ENCODE peak calls at places on chromosomes 4 and X, in seven cellular contexts. U is mesothelial cell of epicardium, I is uterus, V is GM13976, K is PC-3, W is gastrocnemius medialis, A is nephron progenitor cell. X is an unnamed sample.
A peak's percentile ranks its signal among the peaks of the same experiment; 100 is the strongest.

GRCh38 chr4:105990933-105991332 is 95.7 kb downstream of the NPNT start:
- DNase-seq in A (no peak), K (peak; percentile 97), I (peak; percentile 75), V (no peak), U (no peak), W (peak; percentile 97), X (no peak)

GRCh38 chrX:110210417-110211139 is 107.3 kb downstream of the AMMECR1 start:
- DNase-seq in I (no peak), V (no peak), W (no peak), U (no peak), A (no peak), K (peak; percentile 84), X (no peak)

GRCh38 chr4:141058739-141059507 is 74.3 kb downstream of the RNF150 start:
- DNase-seq in I (no peak), A (no peak), V (no peak), W (no peak), K (peak; percentile 15), U (no peak), X (no peak)

GRCh38 chr4:164464313-164464712 is 289.6 kb upstream of the SMIM31 start:
- DNase-seq in W (no peak), K (no peak), V (no peak), A (no peak), I (no peak), U (no peak), X (no peak)

GRCh38 chrX:689983-690382 is 59.4 kb downstream of the SHOX start:
- DNase-seq in V (no peak), A (no peak), W (no peak), I (no peak), K (no peak), U (no peak), X (no peak)

GRCh38 chr4:156906325-156906724 is 65.3 kb downstream of the PDGFC start:
- DNase-seq in K (peak; percentile 18), I (no peak), A (no peak), U (no peak), V (no peak), W (no peak), X (no peak)

GRCh38 chr4:76803522-76803921 is 94.4 kb downstream of the SOWAHB start:
- DNase-seq in K (peak; percentile 92), I (peak; percentile 79), W (no peak), V (no peak), A (no peak), U (no peak), X (no peak)

GRCh38 chrX:2536974-2537373 is 36.2 kb upstream of the DHRSX start:
- DNase-seq in K (no peak), W (no peak), U (no peak), A (no peak), V (no peak), I (no peak), X (no peak)

GRCh38 chrX:75522565-75523411 is at the start of gene ZDHHC15:
- DNase-seq in I (peak; percentile 53), W (peak; percentile 13), V (no peak), U (peak; percentile 57), K (peak; percentile 1), A (peak; percentile 58), X (no peak)

GRCh38 chrX:63746278-63746677 is 38.7 kb downstream of the ARHGEF9 start:
- DNase-seq in I (no peak), A (no peak), U (no peak), K (no peak), W (no peak), V (peak; percentile 11), X (no peak)

GRCh38 chrX:46549914-46550313 is 4.7 kb upstream of the ZNF674 start:
- DNase-seq in K (no peak), U (no peak), I (no peak), V (no peak), W (no peak), A (no peak), X (no peak)

GRCh38 chrX:46547857-46548256 is 2.6 kb upstream of the ZNF674 start:
- DNase-seq in K (peak; percentile 68), W (no peak), A (no peak), I (no peak), U (no peak), V (no peak), X (no peak)

GRCh38 chrX:46543441-46543840 is 1.8 kb downstream of the ZNF674 start:
- DNase-seq in U (no peak), W (no peak), K (no peak), V (no peak), A (no peak), I (no peak), X (no peak)

GRCh38 chrX:46545111-46546005 is at the start of gene ZNF674:
- DNase-seq in A (peak; percentile 91), I (peak; percentile 91), K (peak; percentile 95), V (peak; percentile 90), W (peak; percentile 88), U (peak; percentile 88), X (peak; percentile 58)
- TF ChIP-seq CTCF in A (no peak), I (peak; percentile 37), K (peak; percentile 45), V (peak; percentile 45), W (no peak), U (no peak), X (peak; percentile 36)

GRCh38 chrX:150504399-150505186 is 63.8 kb upstream of the MTM1 start:
- DNase-seq in A (no peak), V (no peak), W (no peak), K (peak; percentile 54), I (no peak), U (no peak), X (no peak)
- TF ChIP-seq CTCF in A (no peak), V (no peak), W (no peak), K (no peak), I (no peak), U (no peak), X (no peak)

GRCh38 chrX:19392703-19393102 is 49.0 kb downstream of the PDHA1 start:
- DNase-seq in K (no peak), U (no peak), I (no peak), A (no peak), W (no peak), V (no peak), X (no peak)
- TF ChIP-seq CTCF in K (no peak), U (no peak), I (no peak), A (no peak), W (no peak), V (no peak), X (no peak)

GRCh38 chrX:151239748-151240147 is 63.4 kb downstream of the GPR50 start:
- DNase-seq in K (no peak), V (no peak), A (no peak), W (no peak), U (no peak), I (no peak), X (no peak)
- TF ChIP-seq CTCF in K (no peak), V (no peak), A (no peak), W (no peak), U (no peak), I (no peak), X (no peak)

GRCh38 chr4:66252291-66252690 is 582.0 kb upstream of the EPHA5 start:
- DNase-seq in V (no peak), K (peak; percentile 57), I (no peak), A (no peak), W (no peak), U (no peak), X (no peak)
- TF ChIP-seq CTCF in V (no peak), K (peak; percentile 75), I (no peak), A (no peak), W (no peak), U (no peak), X (no peak)

GRCh38 chr4:16161866-16162408 is 64.3 kb downstream of the TAPT1 start:
- DNase-seq in W (no peak), U (no peak), A (no peak), I (no peak), V (no peak), K (no peak), X (no peak)
- TF ChIP-seq CTCF in W (no peak), U (no peak), A (no peak), I (no peak), V (no peak), K (no peak), X (peak; percentile 6)

DNA sequence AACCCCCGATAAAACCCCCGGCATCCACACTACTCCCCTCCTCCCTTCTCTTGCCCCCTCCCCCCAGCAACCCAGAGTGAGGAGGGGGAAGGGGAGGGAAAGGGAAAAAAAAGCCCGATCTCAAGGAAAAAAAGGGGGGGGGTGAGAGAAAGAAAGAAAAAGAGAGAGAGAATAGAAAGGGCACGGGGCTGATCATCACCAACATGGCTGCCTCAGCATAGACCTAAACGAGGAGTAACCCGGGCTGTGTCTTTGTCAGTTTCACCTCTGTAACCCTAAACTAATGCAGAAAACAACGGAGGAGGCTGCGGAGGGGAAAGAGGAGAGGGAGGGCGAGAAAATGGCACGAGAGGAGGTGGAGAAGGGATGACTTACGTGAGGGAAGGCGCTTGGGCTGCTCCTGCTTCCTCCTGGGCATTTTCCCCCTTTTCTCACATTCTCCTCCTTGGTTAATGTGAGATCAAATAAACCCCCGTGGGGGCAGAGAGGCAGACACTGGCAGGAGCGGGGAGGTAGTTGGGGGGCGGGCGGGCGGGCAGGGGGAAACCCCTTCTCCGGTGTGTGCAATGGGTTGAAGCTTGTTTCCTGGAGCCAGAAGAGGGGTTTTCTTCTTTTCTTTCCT is 522 bp downstream of the ZNF827 start:
- DNase-seq in K (peak; percentile 35), A (peak; percentile 27), W (peak; percentile 22), U (peak; percentile 47), V (peak; percentile 56), I (peak; percentile 21), X (no peak)
- TF ChIP-seq CTCF in K (no peak), A (no peak), W (no peak), U (no peak), V (no peak), I (no peak), X (no peak)

GRCh38 chr4:55444822-55445221 is 49.1 kb downstream of the TMEM165 start:
- DNase-seq in I (no peak), K (peak; percentile 67), U (no peak), A (no peak), V (no peak), W (no peak), X (no peak)
- TF ChIP-seq CTCF in I (no peak), K (peak; percentile 77), U (no peak), A (no peak), V (no peak), W (no peak), X (peak; percentile 27)